ENCODE peak calls at places on chromosomes 6 and 20, in six cellular contexts. C is activated T-helper 9 cell treated with anti-CD3 and anti-CD28 coated beads, Interleukin-2, amount 50 U/mL, for 16 hours; Z is kidney tubule cell; F is RWPE1; O is HTR-8/SVneo; B is stimulated activated CD8-positive, alpha-beta memory T cell treated with anti-CD3 and anti-CD28 coated beads, Interleukin-15, amount 100 ng/mL, for 24 hours. H is an unnamed sample.

GRCh38 chr6:116266803-116267202 is 12.9 kb downstream of the TSPYL1 start:
- DNase-seq in C (no peak), Z (peak; percentile 28), F (no peak), O (no peak), B (no peak), H (no peak)

GRCh38 chr6:157912326-157912725 is 69.3 kb upstream of the SYNJ2 start:
- DNase-seq in C (no peak), Z (peak; percentile 68), F (no peak), O (peak; percentile 67), B (no peak), H (no peak)

GRCh38 chr6:38110407-38111025 is 291.0 kb downstream of the ZFAND3 start:
- DNase-seq in C (no peak), Z (no peak), F (no peak), O (no peak), B (no peak), H (no peak)

GRCh38 chr6:12288844-12289654 is 1.1 kb upstream of the EDN1 start:
- DNase-seq in C (peak; percentile 6), Z (peak; percentile 82), F (peak; percentile 75), O (peak; percentile 67), B (no peak), H (no peak)

GRCh38 chr6:22330941-22331340 is 34.1 kb upstream of the PRL start:
- DNase-seq in C (no peak), Z (no peak), F (no peak), O (no peak), B (no peak), H (no peak)

GRCh38 chr20:44079968-44080560 is 106.9 kb downstream of the JPH2 start:
- DNase-seq in C (no peak), Z (no peak), F (no peak), O (no peak), B (no peak), H (no peak)

GRCh38 chr6:2376429-2377355 is 131.3 kb upstream of the GMDS start:
- DNase-seq in C (no peak), Z (no peak), F (peak; percentile 55), O (peak; percentile 62), B (no peak), H (peak; percentile 78)

GRCh38 chr6:5753187-5753586 is 253.5 kb downstream of the NRN1 start:
- DNase-seq in C (no peak), Z (no peak), F (no peak), O (no peak), B (no peak), H (peak; percentile 8)

GRCh38 chr6:150756170-150756569 is 109.3 kb upstream of the MTHFD1L start:
- DNase-seq in C (no peak), Z (no peak), F (no peak), O (no peak), B (no peak), H (no peak)

GRCh38 chr6:14277405-14277930 is 159.9 kb downstream of the CD83 start:
- DNase-seq in C (no peak), Z (peak; percentile 25), F (no peak), O (no peak), B (no peak), H (peak; percentile 45)

GRCh38 chr20:58695895-58696375 is 3.3 kb downstream of the NPEPL1 start:
- DNase-seq in C (no peak), Z (no peak), F (no peak), O (no peak), B (no peak), H (no peak)

GRCh38 chr6:158517581-158517980 is 42.3 kb upstream of the TMEM181 start:
- DNase-seq in C (no peak), Z (no peak), F (no peak), O (no peak), B (no peak), H (no peak)

GRCh38 chr6:335146-335545 is 42.9 kb downstream of the DUSP22 start:
- DNase-seq in C (no peak), Z (no peak), F (no peak), O (no peak), B (no peak), H (no peak)

GRCh38 chr6:149267513-149268043 is 49.9 kb upstream of the TAB2 start:
- DNase-seq in C (no peak), Z (no peak), F (no peak), O (no peak), B (no peak), H (no peak)

GRCh38 chr6:14091329-14091978 is 26.1 kb upstream of the CD83 start:
- DNase-seq in C (no peak), Z (no peak), F (no peak), O (no peak), B (no peak), H (no peak)

GRCh38 chr20:40943591-40943990 is 85.0 kb upstream of the TOP1 start:
- DNase-seq in C (no peak), Z (no peak), F (no peak), O (no peak), B (no peak), H (no peak)

GRCh38 chr6:166076625-166077024 is 91.0 kb downstream of the TBXT start:
- DNase-seq in C (no peak), Z (no peak), F (no peak), O (no peak), B (no peak), H (no peak)

GRCh38 chr20:23302801-23303200 is 47.8 kb upstream of the NXT1 start:
- DNase-seq in C (no peak), Z (no peak), F (no peak), O (no peak), B (no peak), H (no peak)

GRCh38 chr20:61536671-61537070 is 284.6 kb downstream of the CDH4 start:
- DNase-seq in C (no peak), Z (no peak), F (no peak), O (no peak), B (no peak), H (no peak)

GRCh38 chr6:34934516-34934915 is 45.5 kb downstream of the ANKS1A start:
- DNase-seq in C (no peak), Z (no peak), F (peak; percentile 16), O (no peak), B (no peak), H (peak; percentile 81)

GRCh38 chr20:22346716-22347115 is 237.7 kb downstream of the FOXA2 start:
- DNase-seq in C (no peak), Z (no peak), F (peak; percentile 20), O (no peak), B (no peak), H (no peak)